ENCODE peak calls at places on chromosomes 4 and X, in five cellular contexts. U is brain microvascular endothelial cell, A is uterus, P is WERI-Rb-1, S is transverse colon. J is an unnamed sample. For H3K27me3, the result is how much of the 10 kb centered on the place peaks cover.

GRCh38 chr4:128477540-128477939 is 189.9 kb upstream of the PGRMC2 start:
- DNase-seq in U (no peak), P (peak), A (no peak), S (no peak), J (no peak)

GRCh38 chrX:65879977-65880799 is 159.7 kb downstream of the VSIG4 start:
- DNase-seq in S (no peak), P (no peak), U (no peak), A (no peak), J (no peak)

GRCh38 chr4:53914313-53915016 is 149.9 kb downstream of the CHIC2 start:
- DNase-seq in S (no peak), P (no peak), A (no peak), U (peak), J (no peak)

GRCh38 chrX:13747836-13748235 is 13.3 kb downstream of the OFD1 start:
- DNase-seq in A (peak), P (peak), U (peak), S (peak), J (no peak)

GRCh38 chr4:56007154-56007553 is 58.4 kb downstream of the CEP135 start:
- DNase-seq in U (no peak), S (no peak), A (no peak), P (no peak), J (no peak)

GRCh38 chr4:10204401-10205058 is 87.9 kb upstream of the WDR1 start:
- DNase-seq in U (no peak), A (no peak), S (no peak), P (no peak), J (no peak)

GRCh38 chr4:113756005-113756410 is 5.5 kb downstream of the CAMK2D start:
- DNase-seq in P (no peak), U (peak), A (no peak), S (no peak), J (no peak)

GRCh38 chr4:188701952-188702351 is 562.7 kb downstream of the TRIML1 start:
- DNase-seq in A (no peak), S (no peak), P (no peak), U (no peak), J (no peak)

GRCh38 chr4:107115185-107115847 is 79.2 kb upstream of the DKK2 start:
- DNase-seq in P (no peak), S (no peak), A (no peak), U (peak), J (no peak)

GRCh38 chrX:128365523-128365922 is 313.3 kb upstream of the ACTRT1 start:
- DNase-seq in A (no peak), U (no peak), P (no peak), S (no peak), J (no peak)

GRCh38 chr4:64584981-64585557 is 175.8 kb upstream of the TECRL start:
- DNase-seq in U (no peak), A (no peak), S (no peak), P (peak), J (peak)

GRCh38 chrX:19904778-19905367 is 17.5 kb upstream of the SH3KBP1 start:
- DNase-seq in U (no peak), A (no peak), S (no peak), P (peak), J (no peak)

GRCh38 chr4:29046166-29046565 is 1674.0 kb upstream of the PCDH7 start:
- DNase-seq in U (peak), A (no peak), P (no peak), S (no peak), J (no peak)

GRCh38 chr4:14856076-14856926 is 146.0 kb upstream of the CPEB2 start:
- DNase-seq in U (peak), P (no peak), S (peak), A (peak), J (no peak)

GRCh38 chr4:147596976-147597375 is 20.2 kb upstream of the TMEM184C start:
- DNase-seq in P (no peak), A (no peak), U (peak), S (no peak), J (no peak)

GRCh38 chr4:118765399-118765798 is 70.5 kb downstream of the SEC24D start:
- DNase-seq in U (peak), P (no peak), A (peak), S (no peak), J (no peak)

GRCh38 chr4:174281182-174281737 is 2.2 kb downstream of the FBXO8 start:
- DNase-seq in P (no peak), U (no peak), A (no peak), S (no peak), J (no peak)

GRCh38 chr4:164138521-164138920 is 615.4 kb upstream of the SMIM31 start:
- DNase-seq in P (no peak), A (no peak), S (no peak), U (no peak), J (no peak)

GRCh38 chr4:98664959-98665358 is 6.5 kb upstream of the TSPAN5 start:
- DNase-seq in U (no peak), A (no peak), S (no peak), P (no peak), J (no peak)

GRCh38 chr4:140641789-140642439 is 73.2 kb upstream of the UCP1 start:
- DNase-seq in A (no peak), U (no peak), S (no peak), P (no peak), J (no peak)

GRCh38 chrX:107730991-107731766 is 44.4 kb downstream of the TSC22D3 start:
- DNase-seq in A (no peak), S (no peak), P (no peak), U (no peak), J (no peak)

DNA sequence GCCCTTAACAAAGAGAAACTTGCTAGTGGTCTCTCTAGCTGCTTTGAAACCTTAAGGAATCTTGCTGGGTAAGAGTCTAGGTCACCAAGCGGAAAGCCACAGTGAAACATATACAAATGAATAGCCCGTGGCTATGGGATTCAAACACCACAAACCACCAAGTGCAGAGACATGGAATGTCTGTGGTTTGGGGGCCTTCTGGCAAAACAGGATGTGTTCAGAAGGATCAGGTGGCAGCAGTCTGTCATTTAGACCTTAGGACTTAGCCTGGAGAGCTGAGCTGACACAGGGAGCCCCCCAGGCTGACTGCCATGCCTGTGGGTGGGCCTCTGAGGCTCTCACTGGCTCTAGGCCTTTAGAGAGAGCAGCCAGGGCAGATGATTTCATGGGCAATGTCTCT is 225.7 kb downstream of the FBXW7 start:
- DNase-seq in P (no peak), A (no peak), U (peak), S (no peak), J (no peak)
- H3K27ac ChIP-seq in P (no peak), A (no peak), U (no peak), S (no peak), J (no peak)

GRCh38 chr4:2136736-2137135 is 77.6 kb downstream of the NAT8L start:
- DNase-seq in P (no peak), A (no peak), U (no peak), S (no peak), J (no peak)

GRCh38 chr4:2138846-2139500 is 79.8 kb downstream of the NAT8L start:
- DNase-seq in U (no peak), A (no peak), S (no peak), P (no peak), J (no peak)

GRCh38 chr4:2142630-2143427 is 83.7 kb downstream of the NAT8L start:
- DNase-seq in U (no peak), P (no peak), A (no peak), S (no peak), J (no peak)

GRCh38 chr4:2141022-2141761 is 82.1 kb downstream of the NAT8L start:
- DNase-seq in S (no peak), P (no peak), A (no peak), U (no peak), J (no peak)

DNA sequence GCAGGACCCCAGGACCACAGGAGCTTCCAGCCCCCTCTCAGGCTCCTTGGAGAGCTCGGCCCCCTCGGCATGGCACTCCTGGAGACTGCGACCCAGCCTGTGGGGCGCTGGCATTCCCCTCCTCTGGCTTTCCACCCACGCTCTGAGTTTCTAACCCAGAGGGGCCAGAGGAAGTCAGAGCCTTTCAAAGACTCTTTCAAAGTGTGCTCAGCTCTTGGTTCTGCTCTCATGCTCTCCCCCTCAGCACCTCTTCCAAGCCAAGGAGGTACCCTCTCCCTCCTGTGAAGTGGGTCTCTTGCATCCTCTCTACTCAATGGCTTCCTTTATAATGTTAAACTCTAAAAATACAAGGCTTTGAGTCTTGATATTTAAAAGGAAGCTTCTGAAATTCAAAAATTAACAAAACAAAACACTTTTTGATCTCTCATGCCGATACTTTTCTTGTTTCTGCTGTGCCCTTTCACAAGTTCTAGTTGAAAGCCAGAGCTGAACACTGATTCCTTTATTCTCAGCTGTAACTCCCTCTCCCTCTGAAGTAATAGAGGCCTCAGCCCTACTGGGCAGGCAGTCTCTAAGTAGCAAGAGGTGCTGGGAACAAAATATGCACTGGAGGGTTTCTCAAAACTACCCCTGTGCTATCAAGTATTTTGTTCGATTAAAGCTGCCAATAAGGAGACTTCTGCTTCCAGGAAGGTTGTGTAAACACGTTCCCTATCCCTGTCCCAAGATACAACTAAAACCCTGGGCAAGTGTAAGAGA is 82.8 kb downstream of the NAT8L start:
- DNase-seq in S (no peak), U (no peak), P (no peak), A (no peak), J (no peak)
- H3K27me3 ChIP-seq in S (under half), U (under half), P (under half), A (under half), J (under half)

GRCh38 chr4:168960716-168961115 is 49.3 kb downstream of the CBR4 start:
- DNase-seq in P (no peak), U (no peak), A (no peak), S (no peak), J (no peak)
- H3K27ac ChIP-seq in P (no peak), U (no peak), A (no peak), S (no peak), J (no peak)

GRCh38 chr4:65671402-65671801 is 1.1 kb upstream of the EPHA5 start:
- DNase-seq in S (no peak), U (no peak), P (no peak), A (no peak), J (no peak)
- H3K27me3 ChIP-seq in S (half or more), U (under half), P (under half), A (under half), J (under half)

GRCh38 chrX:68503830-68504229 is 5.0 kb downstream of the YIPF6 start:
- DNase-seq in U (no peak), P (no peak), S (no peak), A (peak), J (no peak)

GRCh38 chrX:68506649-68507048 is 7.8 kb downstream of the YIPF6 start:
- DNase-seq in P (no peak), U (no peak), A (no peak), S (no peak), J (no peak)

GRCh38 chrX:68504237-68504636 is 5.4 kb downstream of the YIPF6 start:
- DNase-seq in P (no peak), A (no peak), U (peak), S (no peak), J (no peak)

GRCh38 chrX:68511255-68511654 is 12.4 kb downstream of the YIPF6 start:
- DNase-seq in U (peak), P (peak), A (peak), S (peak), J (no peak)

DNA sequence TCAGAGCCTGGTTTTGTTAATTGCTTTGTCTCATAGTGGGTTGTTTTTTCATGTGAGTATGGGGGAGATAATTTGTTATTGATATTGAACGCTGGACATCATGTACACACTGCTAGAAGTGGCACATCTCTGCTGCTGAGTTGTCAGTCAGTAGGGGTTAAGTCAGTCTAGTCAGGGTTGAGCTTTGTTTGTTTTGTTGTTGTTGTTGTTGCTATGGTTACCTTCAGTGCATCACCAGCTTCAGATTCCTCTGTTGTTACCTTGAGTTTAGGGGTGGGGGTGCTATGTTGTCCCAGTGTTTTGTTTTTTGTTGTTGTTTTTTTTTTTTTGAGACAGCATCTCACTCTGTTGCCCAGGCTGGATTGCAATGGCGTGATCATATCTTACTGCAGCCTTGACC is 9.9 kb downstream of the YIPF6 start:
- DNase-seq in U (no peak), S (no peak), A (no peak), P (no peak), J (no peak)
- H3K27ac ChIP-seq in U (no peak), S (no peak), A (no peak), P (no peak), J (no peak)

DNA sequence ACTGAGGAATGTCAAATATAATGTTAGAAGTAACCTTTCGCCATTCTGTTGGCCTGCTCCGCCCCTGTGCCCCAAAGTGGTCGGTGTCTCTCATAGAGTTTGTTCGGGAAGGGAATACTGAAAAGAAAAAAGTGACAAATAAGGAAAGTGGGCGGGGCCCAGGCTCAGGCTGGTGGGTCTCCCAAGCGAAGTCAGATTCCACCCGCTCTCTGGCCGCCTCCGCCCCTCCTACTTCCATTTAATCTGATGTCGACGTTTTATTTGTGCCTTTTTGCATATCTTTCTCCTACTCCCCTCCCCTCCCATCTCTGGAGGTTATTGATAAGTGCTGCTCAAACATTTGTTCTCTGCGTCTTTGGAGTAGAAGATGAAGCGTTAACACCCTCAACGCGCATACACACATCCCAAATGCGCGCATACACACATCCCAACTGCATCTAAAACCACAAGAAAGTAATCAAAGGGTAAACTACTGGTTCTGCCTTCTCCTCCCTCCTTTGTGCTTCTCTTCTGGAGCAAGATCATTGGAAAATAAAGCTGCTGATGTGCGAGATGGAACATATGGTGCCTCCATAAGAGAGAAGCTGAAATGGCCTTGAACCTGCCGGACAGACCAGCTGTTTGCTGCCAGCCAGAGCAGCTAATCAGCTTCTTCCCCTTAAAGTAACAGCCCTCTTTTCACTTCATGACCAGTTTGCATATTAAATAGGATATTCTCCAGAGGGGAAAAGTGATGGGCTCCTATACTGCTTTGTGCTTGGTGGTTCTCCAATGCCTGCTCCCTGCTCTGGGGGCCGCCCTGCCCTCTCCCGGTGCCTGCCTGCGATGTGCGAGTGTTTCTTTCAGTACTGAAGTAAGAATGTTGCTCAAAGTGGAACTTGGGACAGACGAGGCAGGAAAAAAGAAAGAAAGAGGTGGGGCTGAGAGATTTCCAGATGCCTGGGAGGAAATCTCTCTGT is 3.1 kb downstream of the MAMLD1 start:
- DNase-seq in P (peak), A (peak), U (peak), S (peak), J (no peak)
- H3K27me3 ChIP-seq in P (half or more), A (under half), U (under half), S (under half), J (under half)

GRCh38 chr4:184817494-184818215 is 8.1 kb downstream of the ACSL1 start:
- DNase-seq in P (no peak), A (no peak), S (no peak), U (no peak), J (no peak)
- H3K27ac ChIP-seq in P (no peak), A (no peak), S (no peak), U (no peak), J (no peak)

GRCh38 chr4:8553216-8553615 is 27.0 kb upstream of the GPR78 start:
- DNase-seq in S (no peak), U (no peak), A (no peak), P (no peak), J (no peak)

GRCh38 chr4:8550691-8551090 is 29.5 kb upstream of the GPR78 start:
- DNase-seq in S (no peak), P (no peak), U (no peak), A (no peak), J (no peak)

GRCh38 chr4:8552581-8553205 is 27.5 kb upstream of the GPR78 start:
- DNase-seq in P (no peak), S (no peak), A (no peak), U (no peak), J (no peak)

GRCh38 chr4:8553958-8554357 is 26.2 kb upstream of the GPR78 start:
- DNase-seq in S (no peak), A (no peak), U (no peak), P (peak), J (no peak)

GRCh38 chr4:8552024-8552423 is 28.2 kb upstream of the GPR78 start:
- DNase-seq in P (no peak), S (no peak), U (no peak), A (no peak), J (no peak)
- H3K27me3 ChIP-seq in P (under half), S (under half), U (under half), A (under half), J (under half)

GRCh38 chr4:73589887-73590801 is 30.1 kb downstream of the RASSF6 start:
- DNase-seq in U (no peak), P (no peak), S (no peak), A (no peak), J (no peak)

GRCh38 chr4:73586040-73586439 is 34.2 kb downstream of the RASSF6 start:
- DNase-seq in P (no peak), S (no peak), A (no peak), U (no peak), J (no peak)

GRCh38 chr4:73585345-73585744 is 34.9 kb downstream of the RASSF6 start:
- DNase-seq in S (no peak), U (no peak), A (no peak), P (no peak), J (no peak)

GRCh38 chr4:73588613-73589012 is 31.6 kb downstream of the RASSF6 start:
- DNase-seq in S (no peak), P (no peak), U (no peak), A (no peak), J (no peak)

GRCh38 chr4:73589261-73589847 is 30.9 kb downstream of the RASSF6 start:
- DNase-seq in U (peak), S (no peak), A (no peak), P (no peak), J (no peak)
- H3K27ac ChIP-seq in U (no peak), S (peak), A (no peak), P (no peak), J (no peak)

J was measured in iPS DF 6.9.